ENCODE peak calls at places on chromosome 21, in ten cellular contexts. F is heart left ventricle, J is adrenal gland, N is H54, L is IMR-90, A is NB4, Y is erythroblast, Z is transverse colon, V is tibial nerve, Q is spleen. D is an unnamed sample.

GRCh38 chr21:27112186-27112585 is 145.3 kb upstream of the ADAMTS5 start:
- DNase-seq in F (no peak), J (no peak), N (no peak), L (peak), A (no peak), Y (no peak), Z (no peak), V (no peak), Q (no peak), D (no peak)

GRCh38 chr21:28215214-28215954 is 777.3 kb downstream of the LTN1 start:
- DNase-seq in F (no peak), J (no peak), N (no peak), L (peak), A (no peak), Y (no peak), Z (no peak), V (no peak), Q (no peak), D (no peak)

GRCh38 chr21:46125846-46126301 is 28.0 kb downstream of the COL6A2 start:
- DNase-seq in F (peak), J (peak), N (no peak), L (no peak), A (no peak), Y (no peak), Z (peak), V (no peak), Q (no peak), D (peak)

GRCh38 chr21:26845066-26845749 is at the start of gene ADAMTS1:
- DNase-seq in F (peak), J (peak), N (peak), L (peak), A (no peak), Y (no peak), Z (peak), V (peak), Q (peak), D (peak)

GRCh38 chr21:43021191-43021590 is 46.8 kb downstream of the PKNOX1 start:
- DNase-seq in F (no peak), J (no peak), N (no peak), L (no peak), A (no peak), Y (no peak), Z (no peak), V (no peak), Q (no peak), D (no peak)

GRCh38 chr21:29258626-29259335 is 39.9 kb upstream of the BACH1 start:
- DNase-seq in F (no peak), J (no peak), N (peak), L (peak), A (no peak), Y (no peak), Z (no peak), V (no peak), Q (no peak), D (no peak)

GRCh38 chr21:30434033-30434631 is 4.1 kb downstream of the KRTAP13-4 start:
- DNase-seq in F (no peak), J (no peak), N (peak), L (no peak), A (peak), Y (peak), Z (peak), V (peak), Q (no peak), D (peak)

GRCh38 chr21:33070921-33071877 is 1.3 kb downstream of the OLIG1 start:
- DNase-seq in F (peak), J (no peak), N (no peak), L (no peak), A (peak), Y (peak), Z (no peak), V (no peak), Q (peak), D (no peak)

GRCh38 chr21:16124397-16125130 is 394.8 kb downstream of the USP25 start:
- DNase-seq in F (no peak), J (no peak), N (no peak), L (peak), A (no peak), Y (no peak), Z (no peak), V (peak), Q (no peak), D (no peak)

GRCh38 chr21:45363921-45364463 is 41.0 kb upstream of the COL18A1 start:
- DNase-seq in F (peak), J (peak), N (peak), L (peak), A (peak), Y (peak), Z (peak), V (peak), Q (no peak), D (peak)

GRCh38 chr21:32094792-32095191 is 184.1 kb downstream of the MIS18A start:
- DNase-seq in F (no peak), J (no peak), N (peak), L (peak), A (no peak), Y (no peak), Z (no peak), V (no peak), Q (no peak), D (no peak)

GRCh38 chr21:38920631-38921398 is 115.1 kb downstream of the ETS2 start:
- DNase-seq in F (no peak), J (no peak), N (no peak), L (peak), A (no peak), Y (no peak), Z (no peak), V (no peak), Q (no peak), D (no peak)

GRCh38 chr21:42542596-42542995 is 28.9 kb downstream of the SLC37A1 start:
- DNase-seq in F (peak), J (no peak), N (no peak), L (no peak), A (no peak), Y (no peak), Z (no peak), V (no peak), Q (no peak), D (no peak)

GRCh38 chr21:29371464-29371863 is 72.7 kb downstream of the BACH1 start:
- DNase-seq in F (no peak), J (no peak), N (no peak), L (no peak), A (no peak), Y (no peak), Z (no peak), V (no peak), Q (no peak), D (no peak)

GRCh38 chr21:18443085-18443484 is 39.5 kb upstream of the TMPRSS15 start:
- DNase-seq in F (no peak), J (no peak), N (no peak), L (no peak), A (no peak), Y (no peak), Z (no peak), V (no peak), Q (no peak), D (no peak)

GRCh38 chr21:33731447-33731846 is 89.1 kb downstream of the ITSN1 start:
- DNase-seq in F (no peak), J (no peak), N (no peak), L (no peak), A (no peak), Y (no peak), Z (no peak), V (no peak), Q (no peak), D (no peak)

GRCh38 chr21:35923971-35924370 is 136.4 kb downstream of the SETD4 start:
- DNase-seq in F (no peak), J (no peak), N (no peak), L (no peak), A (no peak), Y (no peak), Z (no peak), V (no peak), Q (no peak), D (no peak)
- TF ChIP-seq POLR2A in F (no peak), J (no peak), N (no peak), L (no peak), A (no peak), Y (no peak), Z (no peak), V (no peak), Q (no peak), D (no peak)

DNA sequence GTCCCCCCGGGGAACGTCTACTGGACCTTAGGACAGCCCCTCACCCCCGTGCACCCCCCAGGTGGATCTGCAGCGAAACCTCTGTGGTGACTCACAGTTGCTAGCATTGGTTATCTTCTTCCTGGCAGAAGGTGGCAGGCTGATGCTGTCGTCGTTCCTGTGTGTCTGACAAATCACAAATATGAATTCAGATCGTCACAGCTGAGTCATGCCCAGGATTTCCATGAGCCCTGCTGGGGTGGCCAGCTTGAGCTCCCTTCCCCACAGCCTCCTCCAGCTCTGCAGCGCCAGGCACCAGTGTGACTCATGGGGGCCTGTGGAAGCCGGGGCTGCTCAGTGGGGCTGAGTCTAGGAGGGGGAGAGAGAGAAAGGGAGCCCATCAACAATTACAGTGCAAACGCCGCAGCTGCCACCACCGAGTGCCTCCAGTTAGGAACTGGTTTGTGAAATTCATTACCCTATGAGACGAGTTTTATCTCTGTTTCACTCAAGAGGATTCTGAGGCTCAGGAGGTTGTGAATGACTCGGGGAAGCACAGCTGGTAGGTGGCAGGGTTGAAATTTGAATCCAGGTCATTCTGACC is 197.9 kb downstream of the DYRK1A start:
- DNase-seq in F (peak), J (peak), N (peak), L (peak), A (peak), Y (peak), Z (peak), V (peak), Q (peak), D (peak)
- TF ChIP-seq POLR2A in F (peak), J (no peak), N (peak), L (no peak), A (no peak), Y (peak), Z (no peak), V (no peak), Q (no peak), D (no peak)

DNA sequence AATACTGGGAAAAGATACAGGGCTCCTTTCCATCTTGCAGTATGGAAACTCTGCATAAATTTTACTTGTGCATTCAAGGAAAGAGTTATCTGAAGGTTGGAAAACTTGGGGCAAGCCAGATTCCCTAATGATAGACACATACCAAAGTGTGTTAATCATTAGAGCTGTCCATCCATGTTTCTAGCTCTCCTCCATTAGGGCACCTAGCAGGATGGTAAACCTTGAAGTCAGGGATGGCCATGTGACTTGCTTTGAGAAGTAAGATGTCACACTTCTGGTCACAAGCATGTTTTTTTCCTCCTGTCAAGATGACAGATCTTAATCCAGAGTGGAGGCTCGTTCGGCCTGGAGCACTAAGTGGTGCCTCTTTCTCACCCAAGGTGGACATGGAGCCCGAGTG is 241.9 kb upstream of the RUNX1 start:
- DNase-seq in F (no peak), J (no peak), N (no peak), L (no peak), A (no peak), Y (no peak), Z (no peak), V (no peak), Q (no peak), D (no peak)
- TF ChIP-seq POLR2A in F (no peak), J (no peak), N (no peak), L (no peak), A (no peak), Y (no peak), Z (no peak), V (no peak), Q (no peak), D (no peak)

GRCh38 chr21:36835383-36835795 is 131.1 kb downstream of the HLCS start:
- DNase-seq in F (no peak), J (no peak), N (peak), L (no peak), A (no peak), Y (no peak), Z (peak), V (no peak), Q (no peak), D (no peak)
- TF ChIP-seq POLR2A in F (no peak), J (no peak), N (no peak), L (no peak), A (no peak), Y (no peak), Z (no peak), V (no peak), Q (no peak), D (no peak)

DNA sequence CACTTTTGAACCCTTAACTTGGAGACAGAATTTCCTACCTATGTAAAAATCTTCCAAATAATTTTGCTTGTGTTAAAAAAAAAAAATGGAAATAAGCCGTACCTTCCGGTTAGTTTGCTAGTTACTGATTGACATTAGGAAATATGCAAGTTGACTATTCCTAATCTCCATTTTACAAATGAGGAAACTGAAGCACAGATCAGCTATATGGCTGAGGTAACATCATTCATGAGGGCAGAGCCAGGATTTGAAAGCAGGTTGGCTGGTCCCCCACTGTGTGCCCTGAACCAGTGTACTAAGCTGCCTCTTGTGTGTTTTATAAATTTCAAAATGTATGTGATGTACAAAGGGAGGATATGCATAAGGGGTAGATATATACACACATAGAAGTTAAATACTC is 29.6 kb downstream of the BACE2 start:
- DNase-seq in F (no peak), J (no peak), N (no peak), L (no peak), A (no peak), Y (no peak), Z (no peak), V (no peak), Q (no peak), D (no peak)
- TF ChIP-seq POLR2A in F (no peak), J (no peak), N (no peak), L (no peak), A (no peak), Y (no peak), Z (no peak), V (no peak), Q (no peak), D (no peak)

DNA sequence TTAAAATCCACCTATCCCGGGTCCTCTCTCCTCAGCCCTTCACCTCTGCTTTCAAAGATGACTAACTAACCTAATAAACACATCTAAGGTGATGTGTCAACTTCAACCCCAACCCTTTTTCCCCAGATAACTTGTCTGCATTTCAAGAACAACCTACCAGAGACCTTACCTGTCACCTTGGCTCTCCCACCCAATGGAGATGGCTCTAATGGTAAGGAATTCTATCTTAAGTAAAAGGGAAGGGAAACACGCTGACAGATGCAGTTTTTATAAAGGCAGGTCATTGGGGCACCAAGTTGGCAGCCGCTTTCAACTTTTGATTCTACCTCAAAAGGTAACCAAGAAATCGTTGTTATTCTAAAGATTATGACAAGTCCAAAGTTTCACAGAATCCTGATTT is 37.6 kb downstream of the MRPL39 start:
- DNase-seq in F (no peak), J (no peak), N (no peak), L (no peak), A (no peak), Y (no peak), Z (no peak), V (no peak), Q (no peak), D (no peak)
- TF ChIP-seq POLR2A in F (no peak), J (no peak), N (no peak), L (no peak), A (no peak), Y (no peak), Z (no peak), V (no peak), Q (no peak), D (no peak)

GRCh38 chr21:37370152-37371040 is 3.8 kb downstream of the DYRK1A start:
- DNase-seq in F (no peak), J (no peak), N (no peak), L (peak), A (peak), Y (peak), Z (no peak), V (no peak), Q (no peak), D (no peak)
- TF ChIP-seq POLR2A in F (no peak), J (no peak), N (no peak), L (no peak), A (peak), Y (no peak), Z (no peak), V (no peak), Q (no peak), D (no peak)

DNA sequence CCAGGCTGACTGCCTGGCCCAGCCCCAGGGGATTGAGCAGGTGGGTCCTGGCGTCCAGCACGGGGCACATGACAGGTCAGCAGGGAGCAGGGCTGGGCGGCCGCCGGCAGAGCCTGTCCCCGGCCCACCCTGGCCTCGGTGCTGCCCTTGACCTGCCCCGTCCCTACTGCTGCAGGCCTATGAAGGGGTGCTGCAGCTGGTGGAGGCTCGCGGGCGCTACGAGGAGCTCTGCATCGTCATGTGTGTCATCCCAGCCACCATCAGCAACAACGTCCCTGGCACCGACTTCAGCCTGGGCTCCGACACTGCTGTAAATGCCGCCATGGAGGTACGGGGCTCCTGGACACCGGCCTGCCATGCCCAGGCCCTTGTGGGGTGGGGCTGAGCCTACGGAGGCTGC is 15.6 kb downstream of the CFAP410 start:
- DNase-seq in F (no peak), J (no peak), N (no peak), L (no peak), A (no peak), Y (no peak), Z (no peak), V (no peak), Q (no peak), D (no peak)
- TF ChIP-seq POLR2A in F (no peak), J (no peak), N (no peak), L (no peak), A (no peak), Y (no peak), Z (no peak), V (no peak), Q (no peak), D (no peak)

D was measured in body of pancreas.